ENCODE peak calls at places on chromosomes 2 and 18, in seven cellular contexts. Y is fibroblast of pulmonary artery; B is activated naive CD4-positive, alpha-beta T cell treated with anti-CD3 and anti-CD28 coated beads, Interleukin-2, amount 50 U/mL, for 72 hours; S is iPS-NIHi11; P is HS-5; M is GM10248; K is left ventricle myocardium inferior. T is an unnamed sample.

GRCh38 chr2:169776483-169776802 is 22.2 kb upstream of the SSB start:
- DNase-seq in Y (no peak), B (no peak), S (no peak), P (no peak), M (no peak), K (no peak), T (no peak)

GRCh38 chr2:74740395-74741075 is 86.5 kb downstream of the SEMA4F start:
- DNase-seq in Y (peak), B (no peak), S (peak), P (peak), M (no peak), K (peak), T (no peak)

GRCh38 chr2:231387904-231388724 is 7.4 kb upstream of the B3GNT7 start:
- DNase-seq in Y (peak), B (no peak), S (no peak), P (no peak), M (no peak), K (peak), T (no peak)

GRCh38 chr2:88165604-88166003 is 4.5 kb upstream of the THNSL2 start:
- DNase-seq in Y (no peak), B (no peak), S (no peak), P (no peak), M (no peak), K (no peak), T (no peak)

GRCh38 chr2:66364495-66364992 is 70.4 kb upstream of the MEIS1 start:
- DNase-seq in Y (peak), B (no peak), S (no peak), P (peak), M (no peak), K (peak), T (no peak)

GRCh38 chr2:38665854-38666577 is at the start of gene GALM:
- DNase-seq in Y (peak), B (peak), S (peak), P (peak), M (peak), K (peak), T (no peak)

GRCh38 chr2:95264626-95265025 is 9.6 kb upstream of the PROM2 start:
- DNase-seq in Y (no peak), B (no peak), S (no peak), P (no peak), M (no peak), K (no peak), T (no peak)

GRCh38 chr2:57497489-57498096 is 549.0 kb upstream of the VRK2 start:
- DNase-seq in Y (peak), B (peak), S (peak), P (peak), M (peak), K (no peak), T (peak)

GRCh38 chr2:181258761-181259160 is 198.4 kb upstream of the ITGA4 start:
- DNase-seq in Y (peak), B (no peak), S (no peak), P (peak), M (no peak), K (no peak), T (no peak)

GRCh38 chr2:70822843-70823629 is 2.6 kb upstream of the CLEC4F start:
- DNase-seq in Y (no peak), B (no peak), S (no peak), P (no peak), M (no peak), K (no peak), T (no peak)

GRCh38 chr2:38440655-38441054 is 63.6 kb upstream of the ATL2 start:
- DNase-seq in Y (peak), B (no peak), S (no peak), P (no peak), M (no peak), K (no peak), T (no peak)

GRCh38 chr2:70907130-70907756 is 28.5 kb upstream of the ATP6V1B1 start:
- DNase-seq in Y (peak), B (no peak), S (no peak), P (no peak), M (no peak), K (no peak), T (no peak)

GRCh38 chr2:134011936-134012586 is 241.8 kb upstream of the MGAT5 start:
- DNase-seq in Y (no peak), B (no peak), S (no peak), P (no peak), M (no peak), K (no peak), T (no peak)

GRCh38 chr2:168165418-168165817 is 82.0 kb downstream of the STK39 start:
- DNase-seq in Y (peak), B (no peak), S (no peak), P (no peak), M (no peak), K (no peak), T (no peak)

GRCh38 chr18:42508683-42509347 is 553.8 kb downstream of the PIK3C3 start:
- DNase-seq in Y (no peak), B (no peak), S (no peak), P (no peak), M (no peak), K (no peak), T (no peak)

GRCh38 chr18:62844850-62845643 is 129.7 kb downstream of the PHLPP1 start:
- DNase-seq in Y (no peak), B (peak), S (no peak), P (no peak), M (peak), K (no peak), T (no peak)

GRCh38 chr2:113233593-113234550 is 44.8 kb downstream of the PAX8 start:
- DNase-seq in Y (peak), B (no peak), S (no peak), P (no peak), M (peak), K (no peak), T (no peak)

GRCh38 chr2:70645733-70646420 is 92.3 kb upstream of the TGFA start:
- DNase-seq in Y (no peak), B (no peak), S (peak), P (no peak), M (no peak), K (no peak), T (no peak)

GRCh38 chr18:8329186-8329771 is 280.0 kb upstream of the RAB12 start:
- DNase-seq in Y (peak), B (no peak), S (no peak), P (peak), M (no peak), K (no peak), T (no peak)

GRCh38 chr18:3982541-3982940 is 472.6 kb downstream of the DLGAP1 start:
- DNase-seq in Y (no peak), B (no peak), S (no peak), P (no peak), M (no peak), K (no peak), T (no peak)

GRCh38 chr2:197453914-197454398 is 604 bp downstream of the COQ10B start:
- DNase-seq in Y (peak), B (no peak), S (no peak), P (no peak), M (peak), K (no peak), T (peak)